ENCODE peak calls at places on chromosomes 16 and 17, in five cellular contexts. H is GM23248, N is NCI-H69, U is left lobe of liver, Q is right cardiac atrium. P is an unnamed sample.

GRCh38 chr17:61352408-61352770 is 47.3 kb upstream of the TBX2 start:
- DNase-seq in H (no peak), N (peak; percentile 72), U (no peak), Q (no peak), P (no peak)

GRCh38 chr17:550041-550398 is 164.6 kb downstream of the VPS53 start:
- DNase-seq in H (peak; percentile 80), N (no peak), U (no peak), Q (no peak), P (no peak)

GRCh38 chr17:4969551-4970231 is 2.1 kb upstream of the SPAG7 start:
- DNase-seq in H (peak; percentile 65), N (no peak), U (peak; percentile 78), Q (no peak), P (no peak)

GRCh38 chr17:11515901-11516300 is 82.4 kb upstream of the DNAH9 start:
- DNase-seq in H (no peak), N (no peak), U (no peak), Q (no peak), P (no peak)

GRCh38 chr17:65892912-65893377 is 299.0 kb downstream of the CEP112 start:
- DNase-seq in H (peak; percentile 6), N (no peak), U (no peak), Q (no peak), P (no peak)

GRCh38 chr16:526181-527014 is 1.1 kb upstream of the CAPN15 start:
- DNase-seq in H (peak; percentile 75), N (peak; percentile 75), U (no peak), Q (peak; percentile 87), P (no peak)

GRCh38 chr17:7686221-7687071 is 844 bp downstream of the TP53 start:
- DNase-seq in H (peak; percentile 90), N (peak; percentile 89), U (peak; percentile 81), Q (peak; percentile 91), P (peak; percentile 76)

GRCh38 chr16:17768257-17768656 is 297.5 kb upstream of the XYLT1 start:
- DNase-seq in H (peak; percentile 69), N (no peak), U (no peak), Q (no peak), P (no peak)

GRCh38 chr17:49516190-49516589 is 21.1 kb downstream of the NGFR start:
- DNase-seq in H (peak; percentile 39), N (no peak), U (no peak), Q (no peak), P (no peak)

GRCh38 chr16:8572919-8573724 is 17.2 kb downstream of the TMEM114 start:
- DNase-seq in H (peak; percentile 77), N (peak; percentile 57), U (no peak), Q (no peak), P (no peak)

GRCh38 chr16:2969545-2970521 is 685 bp downstream of the PAQR4 start:
- DNase-seq in H (peak; percentile 80), N (peak; percentile 91), U (no peak), Q (peak; percentile 87), P (peak; percentile 92)

GRCh38 chr16:8908779-8909468 is 26.8 kb downstream of the LITAFD start:
- DNase-seq in H (no peak), N (no peak), U (no peak), Q (no peak), P (no peak)

GRCh38 chr17:83084621-83085056 is 5.2 kb downstream of the METRNL start:
- DNase-seq in H (peak; percentile 40), N (no peak), U (no peak), Q (peak; percentile 48), P (no peak)

GRCh38 chr17:62093188-62094155 is 28.4 kb upstream of the MED13 start:
- DNase-seq in H (peak; percentile 97), N (no peak), U (no peak), Q (no peak), P (peak; percentile 74)

GRCh38 chr17:78419970-78420820 is 41.7 kb downstream of the PGS1 start:
- DNase-seq in H (peak; percentile 39), N (no peak), U (no peak), Q (peak; percentile 81), P (no peak)

GRCh38 chr17:21019976-21020575 is 22.7 kb downstream of the USP22 start:
- DNase-seq in H (peak; percentile 62), N (peak; percentile 13), U (no peak), Q (peak; percentile 83), P (peak; percentile 34)

GRCh38 chr17:80198144-80198661 is 21.9 kb downstream of the SGSH start:
- DNase-seq in H (peak; percentile 13), N (no peak), U (no peak), Q (peak; percentile 46), P (no peak)

GRCh38 chr16:27463741-27464662 is 62.0 kb downstream of the IL21R start:
- DNase-seq in H (no peak), N (no peak), U (no peak), Q (peak; percentile 27), P (no peak)

GRCh38 chr17:82281502-82282238 is 8.2 kb upstream of the CSNK1D start:
- DNase-seq in H (peak; percentile 56), N (no peak), U (no peak), Q (no peak), P (no peak)

GRCh38 chr17:8647202-8647601 is 16.7 kb upstream of the MYH10 start:
- DNase-seq in H (no peak), N (no peak), U (no peak), Q (no peak), P (no peak)

GRCh38 chr17:30827082-30827481 is 2.6 kb upstream of the CRLF3 start:
- DNase-seq in H (no peak), N (no peak), U (no peak), Q (no peak), P (no peak)

GRCh38 chr17:49450735-49451134 is 36.1 kb upstream of the PHB1 start:
- DNase-seq in H (peak; percentile 85), N (no peak), U (no peak), Q (no peak), P (no peak)

GRCh38 chr16:1874854-1875253 is 2.9 kb upstream of the MEIOB start:
- DNase-seq in H (no peak), N (peak; percentile 12), U (peak; percentile 76), Q (no peak), P (no peak)

GRCh38 chr17:49523706-49524472 is 28.8 kb downstream of the NGFR start:
- DNase-seq in H (peak; percentile 37), N (peak; percentile 58), U (no peak), Q (peak; percentile 43), P (no peak)

GRCh38 chr17:74513987-74514631 is 17.2 kb downstream of the CD300LB start:
- DNase-seq in H (peak; percentile 80), N (peak; percentile 47), U (no peak), Q (no peak), P (no peak)

GRCh38 chr17:37131064-37131463 is 182.3 kb downstream of the AATF start:
- DNase-seq in H (no peak), N (no peak), U (no peak), Q (no peak), P (no peak)

GRCh38 chr16:17937003-17937402 is 399.5 kb downstream of the NPIPA8 start:
- DNase-seq in H (no peak), N (no peak), U (no peak), Q (no peak), P (no peak)

GRCh38 chr16:27969574-27969973 is 93.9 kb downstream of the GSG1L start:
- DNase-seq in H (peak; percentile 63), N (no peak), U (no peak), Q (no peak), P (no peak)

GRCh38 chr16:58027341-58028167 is 2.0 kb downstream of the MMP15 start:
- DNase-seq in H (peak; percentile 43), N (peak; percentile 75), U (peak; percentile 72), Q (peak; percentile 82), P (no peak)

GRCh38 chr17:67156269-67157199 is 88.5 kb downstream of the HELZ start:
- DNase-seq in H (no peak), N (peak; percentile 8), U (no peak), Q (no peak), P (no peak)

GRCh38 chr16:25413962-25414361 is 156.3 kb upstream of the ZKSCAN2 start:
- DNase-seq in H (peak; percentile 50), N (no peak), U (no peak), Q (no peak), P (no peak)

GRCh38 chr17:82382933-82383255 is 11.3 kb downstream of the UTS2R start:
- DNase-seq in H (no peak), N (no peak), U (no peak), Q (no peak), P (no peak)

GRCh38 chr16:85611455-85612190 is 1.5 kb upstream of the GSE1 start:
- DNase-seq in H (peak; percentile 97), N (peak; percentile 89), U (peak; percentile 91), Q (peak; percentile 94), P (peak; percentile 73)

GRCh38 chr16:50697881-50698767 is 4.7 kb downstream of the NOD2 start:
- DNase-seq in H (peak; percentile 44), N (no peak), U (no peak), Q (no peak), P (peak; percentile 69)

GRCh38 chr17:34823023-34823422 is 138.2 kb downstream of the CCT6B start:
- DNase-seq in H (no peak), N (no peak), U (no peak), Q (no peak), P (no peak)

GRCh38 chr17:1005361-1005946 is 8.5 kb downstream of the TIMM22 start:
- DNase-seq in H (peak; percentile 38), N (peak; percentile 59), U (no peak), Q (peak; percentile 89), P (no peak)

GRCh38 chr16:88471115-88471514 is 18.0 kb downstream of the ZFPM1 start:
- DNase-seq in H (no peak), N (no peak), U (no peak), Q (no peak), P (no peak)